ENCODE peak calls at places on chromosomes 12 and 14, in six cellular contexts. N, M, P, T, R and F are unnamed samples. For H3K4me1, the result is how much of the 10 kb centered on the place peaks cover.

GRCh38 chr12:120721866-120722265 is 3.8 kb upstream of the ACADS start:
- DNase-seq in N (no peak), R (no peak), P (no peak), M (no peak), T (peak), F (no peak)

GRCh38 chr14:35879141-35879648 is 53.1 kb downstream of the BRMS1L start:
- DNase-seq in N (no peak), R (peak), P (no peak), M (no peak), T (no peak), F (no peak)

GRCh38 chr12:12684375-12685106 is 11.4 kb downstream of the GPR19 start:
- DNase-seq in P (no peak), T (no peak), N (peak), M (no peak), R (peak), F (no peak)

GRCh38 chr12:20549115-20549719 is 145.9 kb upstream of the SLCO1C1 start:
- DNase-seq in T (no peak), R (no peak), M (no peak), P (no peak), N (peak), F (no peak)

GRCh38 chr12:53054112-53054878 is 4.4 kb downstream of the TNS2 start:
- DNase-seq in R (peak), M (peak), P (peak), N (peak), T (peak), F (peak)

GRCh38 chr12:30428098-30428497 is 267.6 kb downstream of the IPO8 start:
- DNase-seq in T (no peak), R (no peak), P (no peak), M (no peak), N (no peak), F (no peak)

GRCh38 chr14:100890451-100890850 is 13.1 kb downstream of the RTL1 start:
- DNase-seq in R (peak), N (no peak), T (peak), M (no peak), P (no peak), F (no peak)

GRCh38 chr12:131116437-131117117 is 162.9 kb downstream of the ADGRD1 start:
- DNase-seq in M (no peak), N (no peak), P (no peak), T (peak), R (no peak), F (no peak)

GRCh38 chr12:49334681-49335080 is 2.3 kb downstream of the C1QL4 start:
- DNase-seq in T (no peak), M (no peak), R (no peak), N (no peak), P (no peak), F (no peak)

GRCh38 chr12:3204143-3204542 is 127.0 kb downstream of the TSPAN9 start:
- DNase-seq in P (no peak), R (no peak), N (peak), M (no peak), T (no peak), F (no peak)

GRCh38 chr12:9674226-9674590 is 4.7 kb downstream of the CLEC2D start:
- DNase-seq in M (no peak), N (no peak), R (no peak), T (no peak), P (no peak), F (no peak)

GRCh38 chr12:41709463-41710285 is 435.0 kb downstream of the GXYLT1 start:
- DNase-seq in R (no peak), M (no peak), N (no peak), P (no peak), T (no peak), F (no peak)

GRCh38 chr12:70784042-70784668 is 136.4 kb downstream of the PTPRR start:
- DNase-seq in P (peak), N (no peak), M (no peak), R (no peak), T (peak), F (no peak)

GRCh38 chr12:93832126-93832525 is 155.0 kb downstream of the CRADD start:
- DNase-seq in N (no peak), M (no peak), T (no peak), P (no peak), R (no peak), F (no peak)

GRCh38 chr14:76480426-76480825 is 104.5 kb downstream of the ESRRB start:
- DNase-seq in M (no peak), N (no peak), R (no peak), T (no peak), P (no peak), F (no peak)

GRCh38 chr12:132766380-132767085 is 4.9 kb upstream of the ANKLE2 start:
- DNase-seq in R (peak), T (peak), N (peak), M (no peak), P (peak), F (peak)

GRCh38 chr12:25014961-25015360 is 66.1 kb upstream of the BCAT1 start:
- DNase-seq in T (no peak), M (no peak), R (no peak), P (no peak), N (no peak), F (no peak)

GRCh38 chr12:118307069-118307954 is 65.4 kb downstream of the TAOK3 start:
- DNase-seq in M (no peak), R (peak), P (no peak), T (no peak), N (peak), F (no peak)

GRCh38 chr12:26987634-26988424 is 26.4 kb downstream of the TM7SF3 start:
- DNase-seq in M (no peak), P (no peak), T (no peak), R (peak), N (peak), F (no peak)

GRCh38 chr12:5088586-5089264 is 45.0 kb downstream of the KCNA5 start:
- DNase-seq in N (no peak), P (peak), T (no peak), M (no peak), R (peak), F (no peak)

GRCh38 chr14:54814076-54814475 is 88.5 kb downstream of the GCH1 start:
- DNase-seq in P (no peak), N (no peak), M (no peak), R (no peak), T (no peak), F (no peak)

GRCh38 chr14:65242732-65243134 is 140.4 kb upstream of the MAX start:
- DNase-seq in M (no peak), P (no peak), R (no peak), N (no peak), T (no peak), F (no peak)

GRCh38 chr12:72010365-72010764 is 71.7 kb downstream of the TPH2 start:
- DNase-seq in N (no peak), T (no peak), R (no peak), P (no peak), M (no peak), F (no peak)

GRCh38 chr14:70622111-70622712 is 19.5 kb upstream of the TTC9 start:
- DNase-seq in R (peak), N (peak), M (no peak), P (no peak), T (no peak), F (no peak)

GRCh38 chr14:32400480-32400879 is 71.4 kb downstream of the AKAP6 start:
- DNase-seq in P (no peak), T (no peak), R (no peak), M (no peak), N (no peak), F (no peak)

GRCh38 chr12:96015672-96016071 is 19.5 kb upstream of the HAL start:
- DNase-seq in M (no peak), T (no peak), R (peak), P (no peak), N (peak), F (no peak)

GRCh38 chr12:49912846-49913245 is 9.1 kb upstream of the FAIM2 start:
- DNase-seq in P (no peak), M (no peak), R (no peak), N (no peak), T (peak), F (no peak)

GRCh38 chr12:122871851-122872785 is 23.8 kb downstream of the VPS37B start:
- DNase-seq in N (peak), P (peak), R (peak), T (peak), M (no peak), F (peak)

GRCh38 chr12:52877242-52877641 is 27.6 kb downstream of the KRT8 start:
- DNase-seq in N (no peak), P (no peak), R (no peak), T (no peak), M (no peak), F (no peak)

GRCh38 chr12:104956870-104957301 is 1.2 kb downstream of the SLC41A2 start:
- DNase-seq in M (no peak), T (no peak), R (no peak), P (no peak), N (no peak), F (no peak)

GRCh38 chr12:104971276-104971675 is 13.2 kb upstream of the SLC41A2 start:
- DNase-seq in N (no peak), R (no peak), P (no peak), M (no peak), T (no peak), F (no peak)

GRCh38 chr12:6180300-6181051 is 19.7 kb upstream of the CD9 start:
- DNase-seq in M (no peak), P (no peak), N (peak), R (peak), T (peak), F (peak)

GRCh38 chr14:31927348-31927826 is 149.7 kb upstream of the ARHGAP5 start:
- DNase-seq in M (no peak), R (no peak), N (peak), T (no peak), P (no peak), F (no peak)

GRCh38 chr12:25694072-25694471 is 141.0 kb upstream of the LMNTD1 start:
- DNase-seq in M (peak), P (no peak), T (no peak), R (peak), N (peak), F (no peak)

GRCh38 chr12:69330475-69331473 is 17.4 kb upstream of the LYZ start:
- DNase-seq in R (peak), N (no peak), M (no peak), T (peak), P (peak), F (no peak)

GRCh38 chr12:26736563-26737486 is 96.2 kb downstream of the ITPR2 start:
- DNase-seq in M (no peak), N (no peak), R (no peak), T (no peak), P (no peak), F (no peak)

GRCh38 chr14:23185046-23185445 is 1.6 kb upstream of the SLC7A8 start:
- DNase-seq in P (no peak), M (no peak), N (no peak), R (no peak), T (no peak), F (no peak)

GRCh38 chr14:106872619-106873446 is 1346.5 kb downstream of the TMEM121 start:
- DNase-seq in R (peak), M (no peak), N (peak), P (peak), T (peak), F (no peak)

GRCh38 chr14:104186575-104186974 is 48.2 kb downstream of the KIF26A start:
- DNase-seq in P (peak), N (no peak), R (no peak), T (no peak), M (no peak), F (no peak)

GRCh38 chr12:56634837-56635538 is 4.9 kb upstream of the BAZ2A start:
- DNase-seq in T (peak), M (no peak), P (peak), R (peak), N (peak), F (peak)

GRCh38 chr12:56635539-56636117 is 5.5 kb upstream of the BAZ2A start:
- DNase-seq in P (no peak), T (peak), M (no peak), R (no peak), N (no peak), F (no peak)

GRCh38 chr12:56636118-56636674 is 6.1 kb upstream of the BAZ2A start:
- DNase-seq in T (peak), R (peak), M (peak), P (peak), N (peak), F (peak)

GRCh38 chr12:56637621-56638020 is 7.5 kb upstream of the BAZ2A start:
- DNase-seq in T (no peak), N (no peak), R (no peak), M (no peak), P (no peak), F (no peak)

DNA sequence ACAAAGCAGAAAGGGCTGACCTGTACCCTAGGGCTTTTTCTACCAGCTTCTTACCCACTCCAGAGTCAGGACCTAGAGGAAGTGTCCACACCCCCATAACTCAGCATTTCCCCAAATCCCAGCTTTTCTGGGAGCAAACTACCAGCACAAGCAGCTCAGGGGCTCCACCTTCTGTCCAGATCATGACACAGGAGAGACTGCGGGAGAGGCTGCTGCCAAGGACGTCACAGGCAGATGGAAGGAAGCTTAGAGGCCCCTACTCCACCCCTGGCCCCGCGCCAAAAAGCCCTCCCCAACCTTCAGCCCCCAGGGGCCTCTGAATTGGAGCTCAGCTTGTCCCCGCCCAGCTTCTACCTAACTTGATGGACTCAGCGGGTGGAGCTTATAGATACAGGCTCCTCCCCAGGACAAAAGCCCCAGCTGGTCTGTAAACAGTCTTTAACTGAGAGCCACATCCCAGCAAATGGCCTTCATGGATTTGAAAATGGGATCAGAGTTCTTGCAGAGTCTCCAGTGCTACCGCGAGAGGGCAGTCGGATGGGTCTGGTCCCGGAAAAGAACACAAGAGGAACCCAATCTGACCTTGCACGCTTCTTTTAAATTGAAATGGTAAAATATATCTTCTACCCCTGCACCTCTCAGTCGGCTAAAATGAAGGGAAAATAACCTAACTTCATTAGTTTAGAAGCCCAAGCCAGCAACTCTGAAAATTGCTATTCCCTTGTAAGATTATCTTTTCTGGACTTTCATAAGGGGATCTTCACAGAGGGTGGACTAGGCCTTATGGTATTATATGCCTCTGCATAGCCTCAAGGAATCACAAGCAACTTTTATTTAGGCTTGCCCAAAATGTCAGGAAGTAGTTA is 6.8 kb upstream of the BAZ2A start:
- DNase-seq in R (peak), P (peak), N (peak), M (peak), T (peak), F (peak)
- TF ChIP-seq CTCF in R (peak), P (peak), N (peak), M (peak), T (peak), F (peak)

DNA sequence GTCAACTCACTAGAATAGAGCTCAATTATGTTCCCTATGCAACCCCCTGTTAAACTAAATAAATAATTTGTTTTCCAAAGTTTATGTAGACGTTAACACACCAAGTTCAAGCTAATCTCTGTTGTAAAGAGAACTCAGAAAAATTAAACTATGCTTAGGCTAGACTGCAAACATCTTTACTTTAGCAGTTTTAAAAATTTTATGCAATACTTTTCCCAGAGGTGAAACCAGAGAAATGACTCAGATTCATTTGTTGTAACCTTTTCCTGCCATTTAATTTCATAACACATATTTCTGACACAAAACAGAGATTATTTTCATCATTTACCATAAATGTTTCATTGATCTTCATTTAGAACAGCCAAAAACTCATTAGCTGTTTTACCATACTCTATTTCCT is 27.4 kb downstream of the ABCC9 start:
- DNase-seq in N (no peak), P (no peak), T (no peak), R (no peak), M (no peak), F (no peak)
- H3K4me3 ChIP-seq in N (no peak), P (no peak), T (no peak), R (no peak), M (no peak), F (no peak)

GRCh38 chr14:68759912-68760311 is 33.0 kb downstream of the ZFP36L1 start:
- DNase-seq in M (no peak), N (no peak), P (no peak), T (no peak), R (no peak), F (no peak)

GRCh38 chr14:68760771-68761170 is 32.1 kb downstream of the ZFP36L1 start:
- DNase-seq in T (no peak), N (no peak), M (no peak), P (no peak), R (no peak), F (no peak)

GRCh38 chr14:68758301-68758700 is 34.6 kb downstream of the ZFP36L1 start:
- DNase-seq in R (no peak), N (no peak), M (no peak), P (no peak), T (no peak), F (no peak)

GRCh38 chr14:68757618-68758081 is 35.2 kb downstream of the ZFP36L1 start:
- DNase-seq in R (peak), M (no peak), T (peak), P (no peak), N (peak), F (peak)

GRCh38 chr14:68759017-68759569 is 33.8 kb downstream of the ZFP36L1 start:
- DNase-seq in N (no peak), M (no peak), T (no peak), P (no peak), R (no peak), F (no peak)
- H3K4me1 ChIP-seq in N (under half), M (under half), T (under half), P (under half), R (under half), F (under half)

GRCh38 chr12:18552829-18553228 is 185.0 kb downstream of the PLCZ1 start:
- DNase-seq in P (no peak), M (no peak), T (no peak), R (no peak), N (no peak), F (no peak)
- TF ChIP-seq CTCF in P (no peak), M (no peak), T (no peak), R (no peak), N (no peak), F (no peak)

GRCh38 chr12:22406622-22407021 is 72.1 kb upstream of the ST8SIA1 start:
- DNase-seq in T (no peak), P (no peak), N (no peak), R (no peak), M (no peak), F (no peak)

GRCh38 chr12:22408605-22409004 is 74.1 kb upstream of the ST8SIA1 start:
- DNase-seq in R (no peak), M (no peak), T (no peak), N (no peak), P (no peak), F (no peak)

GRCh38 chr12:22409071-22409951 is 74.8 kb upstream of the ST8SIA1 start:
- DNase-seq in P (no peak), M (no peak), T (peak), R (no peak), N (no peak), F (no peak)

GRCh38 chr12:22410497-22410896 is 76.0 kb upstream of the ST8SIA1 start:
- DNase-seq in R (no peak), M (no peak), P (no peak), T (no peak), N (no peak), F (no peak)

DNA sequence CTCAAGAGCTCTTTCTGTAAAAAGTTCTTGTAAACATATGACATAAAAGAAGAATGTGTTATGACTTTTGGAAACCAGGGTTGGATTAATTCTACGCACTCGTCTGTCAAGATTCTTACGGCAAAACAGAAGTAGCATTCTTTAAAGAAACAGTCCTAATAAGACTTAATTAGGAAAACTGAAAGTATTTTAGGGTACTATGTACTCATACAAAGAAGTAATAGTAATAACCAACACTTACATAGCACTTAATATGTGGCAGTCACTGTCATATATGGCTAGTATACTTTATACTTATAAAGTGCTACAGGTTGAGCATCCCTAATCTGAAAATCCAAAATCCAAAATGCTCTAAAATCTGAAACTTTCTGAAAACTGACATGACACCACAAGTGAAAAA is 72.9 kb upstream of the ST8SIA1 start:
- DNase-seq in R (no peak), P (no peak), M (no peak), T (no peak), N (no peak), F (no peak)
- H3K4me3 ChIP-seq in R (no peak), P (no peak), M (no peak), T (no peak), N (no peak), F (no peak)

GRCh38 chr14:74568380-74568649 is 43.7 kb downstream of the LTBP2 start:
- DNase-seq in N (no peak), M (no peak), T (no peak), P (no peak), R (no peak), F (no peak)
- H3K4me1 ChIP-seq in N (under half), M (half or more), T (under half), P (under half), R (under half), F (under half)

GRCh38 chr12:56007148-56007891 is 10.2 kb downstream of the SUOX start:
- DNase-seq in R (peak), P (peak), M (peak), T (peak), N (peak), F (peak)
- TF ChIP-seq CTCF in R (peak), P (no peak), M (peak), T (no peak), N (no peak), F (no peak)